ENCODE peak calls at places on chromosome 13, in nine cellular contexts. A, V, M, D, P, N, O, C and G are unnamed samples.

GRCh38 chr13:101453784-101454201 is 1.3 kb downstream of the ITGBL1 start:
- DNase-seq in P (no peak), N (peak; percentile 5), C (peak; percentile 49), V (no peak), D (no peak), M (no peak), O (no peak), A (no peak), G (no peak)

GRCh38 chr13:103386341-103386740 is 320.1 kb upstream of the SLC10A2 start:
- DNase-seq in A (no peak), C (no peak), N (no peak), M (no peak), D (no peak), V (peak; percentile 56), P (no peak), O (no peak), G (peak; percentile 84)

GRCh38 chr13:30803791-30804190 is 68.4 kb downstream of the ALOX5AP start:
- DNase-seq in N (no peak), M (no peak), P (no peak), A (no peak), O (no peak), D (no peak), C (no peak), V (no peak), G (no peak)

GRCh38 chr13:97719759-97720158 is 233.7 kb upstream of the IPO5 start:
- DNase-seq in M (no peak), D (no peak), N (no peak), C (no peak), P (no peak), V (peak; percentile 24), A (no peak), O (no peak), G (no peak)

GRCh38 chr13:46698015-46698414 is 98.9 kb downstream of the ESD start:
- DNase-seq in N (no peak), D (peak; percentile 43), M (no peak), C (peak; percentile 66), A (no peak), O (no peak), P (peak; percentile 52), V (no peak), G (no peak)

GRCh38 chr13:88000239-88000638 is 329.1 kb downstream of the SLITRK5 start:
- DNase-seq in A (no peak), V (no peak), O (no peak), C (no peak), P (no peak), N (no peak), D (no peak), M (no peak), G (no peak)

GRCh38 chr13:27174766-27175455 is 3.3 kb upstream of the USP12 start:
- DNase-seq in C (no peak), P (no peak), A (no peak), D (no peak), V (peak; percentile 48), O (no peak), M (no peak), N (peak; percentile 48), G (no peak)

GRCh38 chr13:110097013-110097412 is 209.9 kb downstream of the COL4A1 start:
- DNase-seq in N (no peak), A (no peak), C (no peak), M (no peak), D (no peak), P (no peak), O (no peak), V (no peak), G (no peak)

GRCh38 chr13:33577037-33577436 is 240.9 kb upstream of the RFC3 start:
- DNase-seq in C (no peak), A (no peak), D (no peak), P (no peak), O (no peak), N (no peak), V (peak; percentile 20), M (no peak), G (no peak)

GRCh38 chr13:36369268-36370107 is 23.3 kb upstream of the SPART start:
- DNase-seq in A (no peak), N (no peak), V (no peak), M (no peak), P (no peak), D (no peak), O (no peak), C (no peak), G (peak; percentile 78)

GRCh38 chr13:84025828-84026227 is 143.6 kb upstream of the SLITRK1 start:
- DNase-seq in P (no peak), D (no peak), V (no peak), A (no peak), N (peak; percentile 1), C (no peak), O (no peak), M (no peak), G (no peak)

DNA sequence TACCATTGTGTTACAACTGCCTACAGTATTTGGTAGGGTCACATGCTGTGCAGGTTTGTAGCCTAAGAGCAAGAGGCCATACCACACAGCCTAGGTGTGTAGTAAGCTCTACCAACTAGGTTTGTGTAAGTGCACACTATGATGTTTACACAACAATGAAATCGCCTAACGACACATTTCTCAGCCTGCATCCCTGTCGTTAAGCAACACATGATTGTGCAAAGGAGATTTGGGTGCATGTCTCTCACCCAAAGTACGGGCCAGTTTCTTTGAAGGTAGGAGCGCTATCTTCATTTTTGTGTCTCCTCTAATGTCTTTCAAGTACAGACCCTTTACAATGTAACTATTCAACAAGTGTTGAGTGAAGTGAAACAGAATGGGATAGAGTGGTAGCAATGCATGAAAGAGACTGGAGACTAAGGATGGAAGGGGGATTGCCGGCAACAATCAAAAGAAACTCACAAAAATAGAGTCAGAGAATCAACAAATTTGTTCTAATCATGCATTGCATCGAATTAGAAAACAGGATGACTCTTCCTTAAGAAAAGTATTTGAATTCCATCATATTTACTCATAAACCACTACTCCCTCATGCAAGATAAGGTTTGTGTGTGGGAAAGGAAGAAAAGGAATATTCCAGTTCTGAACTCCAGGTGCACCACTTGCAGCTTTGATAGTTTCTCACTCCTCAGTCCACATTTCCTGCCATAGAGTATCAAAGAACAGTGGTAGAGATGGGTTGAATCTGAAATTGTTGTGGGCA is 60.2 kb upstream of the TNFRSF19 start:
- DNase-seq in O (no peak), C (no peak), A (no peak), V (peak; percentile 82), M (no peak), N (no peak), D (no peak), P (no peak), G (peak; percentile 87)
- H3K4me3 ChIP-seq in O (no peak overlapping the region), C (no peak overlapping the region), A (no peak overlapping the region), V (no peak overlapping the region), M (no peak overlapping the region), N (no peak overlapping the region), D (no peak overlapping the region), P (no peak overlapping the region), G (no peak overlapping the region)

DNA sequence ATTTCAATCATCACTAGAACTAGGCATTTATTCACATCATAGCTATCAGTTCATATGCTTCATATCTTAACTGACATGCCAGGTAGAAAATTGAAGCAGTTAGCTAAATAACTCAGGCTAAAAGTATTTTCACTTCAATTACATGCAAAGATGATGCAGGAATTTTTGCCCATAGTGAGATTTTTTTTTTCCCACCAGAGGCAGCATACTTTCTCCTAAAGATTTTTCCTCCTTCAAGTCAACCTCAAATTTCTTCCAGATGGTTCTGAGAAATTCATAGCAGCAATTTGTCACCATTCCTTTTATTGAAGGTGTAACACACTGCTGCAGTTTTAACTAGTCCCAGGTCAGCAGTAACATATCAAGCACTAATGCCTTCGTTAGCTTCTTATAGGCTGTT is 141.9 kb downstream of the SUCLA2 start:
- DNase-seq in C (no peak), A (no peak), M (no peak), O (no peak), D (no peak), N (no peak), V (peak; percentile 3), P (no peak), G (peak; percentile 32)
- TF ChIP-seq CTCF in C (no peak), A (no peak), M (no peak), O (no peak), D (no peak), N (no peak), V (no peak), P (no peak), G (no peak)

GRCh38 chr13:106152047-106152446 is 383.4 kb downstream of the EFNB2 start:
- DNase-seq in C (no peak), D (no peak), O (no peak), P (no peak), N (no peak), M (no peak), A (no peak), V (no peak), G (no peak)
- H3K4me3 ChIP-seq in C (no peak overlapping the region), D (no peak overlapping the region), O (no peak overlapping the region), P (no peak overlapping the region), N (no peak overlapping the region), M (no peak overlapping the region), A (no peak overlapping the region), V (no peak overlapping the region), G (no peak overlapping the region)

GRCh38 chr13:51252954-51253531 is 30.8 kb downstream of the FAM124A start:
- DNase-seq in O (no peak), M (no peak), V (no peak), C (no peak), P (no peak), D (no peak), N (peak; percentile 8), A (no peak), G (no peak)

GRCh38 chr13:51249254-51249653 is 27.1 kb downstream of the FAM124A start:
- DNase-seq in N (no peak), A (no peak), C (no peak), P (no peak), V (no peak), M (no peak), O (no peak), D (no peak), G (no peak)

GRCh38 chr13:51251480-51251879 is 29.3 kb downstream of the FAM124A start:
- DNase-seq in A (no peak), O (no peak), C (no peak), D (no peak), V (no peak), P (no peak), M (no peak), N (no peak), G (no peak)

GRCh38 chr13:51246411-51247298 is 24.5 kb downstream of the FAM124A start:
- DNase-seq in P (no peak), D (no peak), M (no peak), O (no peak), C (peak; percentile 29), A (peak; percentile 78), V (no peak), N (no peak), G (no peak)

DNA sequence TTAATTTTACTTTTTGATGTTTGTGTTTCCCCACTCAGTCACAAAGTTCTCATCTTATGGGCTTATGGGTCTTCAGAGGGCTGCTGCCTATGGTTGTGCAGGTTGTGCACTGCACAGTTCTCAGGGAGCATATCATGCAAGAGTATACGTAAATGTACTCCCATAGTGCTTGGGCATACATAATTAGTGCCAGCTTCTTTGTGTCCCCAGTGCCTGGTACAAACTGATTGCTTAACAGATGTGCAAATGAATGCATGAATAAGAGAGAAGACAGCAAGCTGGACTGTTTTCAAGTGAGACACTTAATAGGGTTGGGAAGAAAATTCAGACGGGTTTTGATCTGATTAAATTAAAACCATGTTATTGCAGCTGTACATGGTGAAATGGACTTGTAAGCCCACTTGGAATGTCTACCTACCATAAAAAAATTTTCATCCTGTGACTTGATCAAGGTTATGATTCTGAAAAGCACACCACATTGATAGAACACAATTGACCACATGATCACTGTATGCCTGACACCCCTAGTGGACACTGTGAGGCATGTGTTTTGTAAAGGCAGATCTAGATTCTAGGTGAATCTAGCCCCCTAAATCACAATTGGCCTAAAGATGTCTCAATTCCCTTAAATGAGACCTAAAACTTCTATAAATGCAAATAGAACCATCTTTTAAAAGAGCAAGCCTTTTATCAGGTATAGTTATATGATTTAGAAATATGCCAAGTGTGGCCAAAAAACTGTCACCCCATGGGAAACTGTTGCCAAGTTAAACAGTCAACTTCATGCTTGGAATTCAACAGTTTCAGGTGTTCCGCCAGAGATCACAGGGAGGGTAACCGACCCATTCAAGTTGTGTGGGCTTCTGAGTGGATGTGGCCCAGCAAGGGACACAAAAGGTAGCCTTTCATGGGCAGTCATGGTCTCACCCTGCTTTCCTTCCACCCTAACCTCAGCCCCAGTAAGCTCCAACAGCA is 27.9 kb downstream of the FAM124A start:
- DNase-seq in V (peak; percentile 10), A (no peak), M (peak; percentile 4), O (no peak), P (no peak), C (peak; percentile 37), N (peak; percentile 11), D (no peak), G (no peak)
- TF ChIP-seq CTCF in V (peak; percentile 52), A (peak; percentile 27), M (peak; percentile 76), O (no peak), P (peak; percentile 15), C (peak; percentile 45), N (peak; percentile 56), D (no peak), G (peak; percentile 48)